ENCODE peak calls at places on chromosomes 7 and 10, in nine cellular contexts. Q is activated CD8-positive, alpha-beta memory T cell treated with anti-CD3 and anti-CD28 coated beads for 24 hours; V is activated naive CD8-positive, alpha-beta T cell treated with anti-CD3 and anti-CD28 coated beads, Interleukin-2, amount 50 U/mL, for 16 hours; J is H7; F is NCI-H2227 treated with DMSO at 0.1 percent for 48 hours; H is ELR; C is right cardiac atrium; K is WTC11; S is NCI-H187. B is an unnamed sample.

GRCh38 chr7:157521061-157521731 is 184.4 kb downstream of the DNAJB6 start:
- DNase-seq in Q (peak; percentile 38), V (no peak), J (peak; percentile 44), F (no peak), H (no peak), C (no peak), K (peak; percentile 8), S (no peak), B (peak; percentile 40)

GRCh38 chr7:22677680-22678079 is 49.3 kb upstream of the IL6 start:
- DNase-seq in Q (no peak), V (no peak), J (no peak), F (no peak), H (no peak), C (no peak), K (no peak), S (no peak), B (no peak)

GRCh38 chr7:24227603-24228359 is 56.2 kb upstream of the NPY start:
- DNase-seq in Q (no peak), V (no peak), J (no peak), F (no peak), H (no peak), C (no peak), K (no peak), S (no peak), B (peak; percentile 43)

GRCh38 chr10:96857613-96858012 is 25.5 kb downstream of the LCOR start:
- DNase-seq in Q (no peak), V (no peak), J (no peak), F (no peak), H (no peak), C (no peak), K (no peak), S (no peak), B (no peak)

GRCh38 chr10:126670886-126671285 is 393 bp upstream of the C10orf90 start:
- DNase-seq in Q (no peak), V (no peak), J (no peak), F (no peak), H (no peak), C (no peak), K (no peak), S (no peak), B (no peak)

GRCh38 chr10:21675157-21675796 is 141.2 kb downstream of the MLLT10 start:
- DNase-seq in Q (no peak), V (no peak), J (peak; percentile 5), F (peak; percentile 6), H (peak; percentile 66), C (no peak), K (peak; percentile 62), S (no peak), B (no peak)

GRCh38 chr10:95906675-95907453 is 911 bp upstream of the CC2D2B start:
- DNase-seq in Q (peak; percentile 73), V (no peak), J (peak; percentile 56), F (peak; percentile 26), H (peak; percentile 73), C (peak; percentile 50), K (peak; percentile 43), S (no peak), B (no peak)

GRCh38 chr7:33632322-33632721 is 273.0 kb upstream of the BMPER start:
- DNase-seq in Q (no peak), V (no peak), J (no peak), F (no peak), H (no peak), C (no peak), K (no peak), S (no peak), B (no peak)

GRCh38 chr7:27656724-27657123 is 6.0 kb downstream of the HIBADH start:
- DNase-seq in Q (no peak), V (no peak), J (no peak), F (no peak), H (no peak), C (no peak), K (no peak), S (no peak), B (no peak)

GRCh38 chr7:118184392-118184899 is 482 bp downstream of the LSM8 start:
- DNase-seq in Q (no peak), V (no peak), J (peak; percentile 2), F (peak; percentile 72), H (no peak), C (no peak), K (no peak), S (no peak), B (no peak)

GRCh38 chr7:131057524-131058065 is 270.1 kb upstream of the MKLN1 start:
- DNase-seq in Q (no peak), V (no peak), J (no peak), F (no peak), H (no peak), C (no peak), K (no peak), S (no peak), B (no peak)

GRCh38 chr10:119259345-119259744 is 52.0 kb downstream of the GRK5 start:
- DNase-seq in Q (no peak), V (no peak), J (no peak), F (no peak), H (no peak), C (no peak), K (no peak), S (no peak), B (no peak)

GRCh38 chr7:78134256-78134655 is 335.7 kb downstream of the PHTF2 start:
- DNase-seq in Q (no peak), V (no peak), J (peak; percentile 67), F (peak; percentile 49), H (peak; percentile 85), C (no peak), K (no peak), S (no peak), B (no peak)

GRCh38 chr10:47404446-47404845 is 20.4 kb upstream of the ZNF488 start:
- DNase-seq in Q (peak; percentile 30), V (no peak), J (no peak), F (no peak), H (no peak), C (no peak), K (no peak), S (no peak), B (peak; percentile 62)

GRCh38 chr7:151410405-151411390 is 860 bp upstream of the WDR86 start:
- DNase-seq in Q (peak; percentile 73), V (no peak), J (peak; percentile 88), F (peak; percentile 51), H (no peak), C (no peak), K (peak; percentile 70), S (no peak), B (peak; percentile 84)

GRCh38 chr10:18681971-18682403 is 22.8 kb downstream of the ARL5B start:
- DNase-seq in Q (no peak), V (no peak), J (no peak), F (no peak), H (peak; percentile 75), C (no peak), K (no peak), S (no peak), B (no peak)

GRCh38 chr10:14450041-14450491 is 119.3 kb upstream of the FRMD4A start:
- DNase-seq in Q (no peak), V (no peak), J (no peak), F (no peak), H (peak; percentile 58), C (peak; percentile 42), K (no peak), S (no peak), B (no peak)

GRCh38 chr10:62166331-62167154 is 102.1 kb downstream of the RTKN2 start:
- DNase-seq in Q (no peak), V (no peak), J (no peak), F (no peak), H (no peak), C (peak; percentile 39), K (no peak), S (no peak), B (peak; percentile 72)

GRCh38 chr10:79202188-79203013 is 133.6 kb downstream of the ZMIZ1 start:
- DNase-seq in Q (peak; percentile 62), V (no peak), J (peak; percentile 88), F (no peak), H (peak; percentile 63), C (peak; percentile 53), K (peak; percentile 73), S (no peak), B (no peak)

GRCh38 chr10:200405-200804 is 65.2 kb downstream of the ZMYND11 start:
- DNase-seq in Q (no peak), V (no peak), J (no peak), F (no peak), H (peak; percentile 32), C (no peak), K (no peak), S (no peak), B (no peak)

GRCh38 chr10:75400163-75400768 is 1.3 kb downstream of the ZNF503 start:
- DNase-seq in Q (no peak), V (no peak), J (peak; percentile 80), F (peak; percentile 53), H (peak; percentile 51), C (no peak), K (no peak), S (no peak), B (peak; percentile 84)

GRCh38 chr7:25391295-25391861 is 163.1 kb upstream of the NPVF start:
- DNase-seq in Q (no peak), V (no peak), J (no peak), F (peak; percentile 33), H (peak; percentile 10), C (no peak), K (no peak), S (no peak), B (no peak)

GRCh38 chr10:52226448-52226847 is 87.6 kb upstream of the DKK1 start:
- DNase-seq in Q (no peak), V (no peak), J (no peak), F (no peak), H (peak; percentile 62), C (no peak), K (no peak), S (no peak), B (no peak)

GRCh38 chr7:10122573-10123100 is 851.0 kb upstream of the PHF14 start:
- DNase-seq in Q (no peak), V (no peak), J (no peak), F (peak; percentile 54), H (no peak), C (peak; percentile 24), K (no peak), S (no peak), B (no peak)

B was measured in kidney.